ENCODE peak calls at places on chromosomes 2 and 18, in four cellular contexts. One of them, this sample, is unnamed.

GRCh38 chr2:55843096-55843991 is 80.2 kb downstream of the EFEMP1 start:
- DNase-seq in CD8-positive, alpha-beta T cell: no peak
- DNase-seq in mucosa of descending colon: peak; percentile 34
- DNase-seq in GM13977: no peak
- DNase-seq in this sample: peak; percentile 21

GRCh38 chr2:43759195-43759594 is 14.6 kb upstream of the DYNC2LI1 start:
- DNase-seq in GM13977: no peak
- DNase-seq in CD8-positive, alpha-beta T cell: no peak
- DNase-seq in mucosa of descending colon: no peak
- DNase-seq in this sample: no peak

GRCh38 chr2:195337597-195337996 is 319.4 kb upstream of the SLC39A10 start:
- DNase-seq in CD8-positive, alpha-beta T cell: no peak
- DNase-seq in GM13977: no peak
- DNase-seq in mucosa of descending colon: no peak
- DNase-seq in this sample: no peak

GRCh38 chr2:83971547-83971946 is 487.5 kb downstream of the SUCLG1 start:
- DNase-seq in GM13977: no peak
- DNase-seq in mucosa of descending colon: no peak
- DNase-seq in CD8-positive, alpha-beta T cell: no peak
- DNase-seq in this sample: no peak

GRCh38 chr2:2698182-2699116 is 367.4 kb upstream of the MYT1L start:
- DNase-seq in GM13977: no peak
- DNase-seq in mucosa of descending colon: no peak
- DNase-seq in CD8-positive, alpha-beta T cell: no peak
- DNase-seq in this sample: no peak

GRCh38 chr2:10868465-10869314 is 43.0 kb upstream of the KCNF1 start:
- DNase-seq in CD8-positive, alpha-beta T cell: no peak
- DNase-seq in GM13977: no peak
- DNase-seq in mucosa of descending colon: no peak
- DNase-seq in this sample: no peak

GRCh38 chr2:72010647-72011355 is 136.9 kb downstream of the CYP26B1 start:
- DNase-seq in GM13977: no peak
- DNase-seq in CD8-positive, alpha-beta T cell: no peak
- DNase-seq in mucosa of descending colon: no peak
- DNase-seq in this sample: no peak

GRCh38 chr2:118721817-118722551 is 125.5 kb downstream of the EN1 start:
- DNase-seq in mucosa of descending colon: no peak
- DNase-seq in GM13977: no peak
- DNase-seq in CD8-positive, alpha-beta T cell: no peak
- DNase-seq in this sample: no peak

GRCh38 chr2:234865586-234865985 is 86.2 kb upstream of the SH3BP4 start:
- DNase-seq in CD8-positive, alpha-beta T cell: no peak
- DNase-seq in GM13977: no peak
- DNase-seq in mucosa of descending colon: no peak
- DNase-seq in this sample: no peak

GRCh38 chr2:201507725-201508124 is 56.2 kb downstream of the STRADB start:
- DNase-seq in mucosa of descending colon: no peak
- DNase-seq in CD8-positive, alpha-beta T cell: no peak
- DNase-seq in GM13977: no peak
- DNase-seq in this sample: no peak

GRCh38 chr18:10784596-10785202 is 258.9 kb downstream of the NAPG start:
- DNase-seq in CD8-positive, alpha-beta T cell: no peak
- DNase-seq in GM13977: no peak
- DNase-seq in mucosa of descending colon: no peak
- DNase-seq in this sample: no peak

GRCh38 chr2:235444101-235444597 is 49.7 kb upstream of the AGAP1 start:
- DNase-seq in CD8-positive, alpha-beta T cell: no peak
- DNase-seq in mucosa of descending colon: no peak
- DNase-seq in GM13977: no peak
- DNase-seq in this sample: no peak

GRCh38 chr18:36680042-36680441 is 148.8 kb downstream of the TPGS2 start:
- DNase-seq in CD8-positive, alpha-beta T cell: no peak
- DNase-seq in mucosa of descending colon: no peak
- DNase-seq in GM13977: no peak
- DNase-seq in this sample: no peak

GRCh38 chr2:143885461-143885860 is 634.5 kb downstream of the ZEB2 start:
- DNase-seq in mucosa of descending colon: no peak
- DNase-seq in GM13977: no peak
- DNase-seq in CD8-positive, alpha-beta T cell: no peak
- DNase-seq in this sample: no peak

GRCh38 chr2:148615446-148615845 is 29.1 kb upstream of the EPC2 start:
- DNase-seq in mucosa of descending colon: no peak
- DNase-seq in CD8-positive, alpha-beta T cell: no peak
- DNase-seq in GM13977: no peak
- DNase-seq in this sample: no peak

GRCh38 chr2:133109772-133110171 is 439.8 kb upstream of the LYPD1 start:
- DNase-seq in mucosa of descending colon: no peak
- DNase-seq in GM13977: no peak
- DNase-seq in CD8-positive, alpha-beta T cell: no peak
- DNase-seq in this sample: no peak

GRCh38 chr2:204863351-204863750 is 318.1 kb downstream of the PARD3B start:
- DNase-seq in mucosa of descending colon: no peak
- DNase-seq in CD8-positive, alpha-beta T cell: no peak
- DNase-seq in GM13977: no peak
- DNase-seq in this sample: no peak

GRCh38 chr18:13221821-13222220 is 3.3 kb downstream of the LDLRAD4 start:
- DNase-seq in GM13977: no peak
- DNase-seq in mucosa of descending colon: peak; percentile 58
- DNase-seq in CD8-positive, alpha-beta T cell: no peak
- DNase-seq in this sample: no peak

GRCh38 chr2:117942551-117942950 is 71.3 kb downstream of the CCDC93 start:
- DNase-seq in GM13977: no peak
- DNase-seq in mucosa of descending colon: no peak
- DNase-seq in CD8-positive, alpha-beta T cell: no peak
- DNase-seq in this sample: no peak

GRCh38 chr18:67854340-67854739 is 337.8 kb upstream of the DSEL start:
- DNase-seq in mucosa of descending colon: no peak
- DNase-seq in GM13977: no peak
- DNase-seq in CD8-positive, alpha-beta T cell: no peak
- DNase-seq in this sample: no peak

GRCh38 chr2:242088471-242089212 is 219.1 kb downstream of the RTP5 start:
- DNase-seq in CD8-positive, alpha-beta T cell: peak; percentile 92
- DNase-seq in mucosa of descending colon: peak; percentile 97
- DNase-seq in GM13977: peak; percentile 94
- DNase-seq in this sample: peak; percentile 92

GRCh38 chr2:242085941-242086621 is 216.6 kb downstream of the RTP5 start:
- DNase-seq in GM13977: no peak
- DNase-seq in mucosa of descending colon: no peak
- DNase-seq in CD8-positive, alpha-beta T cell: no peak
- DNase-seq in this sample: no peak
- TF ChIP-seq CTCF in GM13977: no peak
- TF ChIP-seq CTCF in mucosa of descending colon: no peak
- TF ChIP-seq CTCF in CD8-positive, alpha-beta T cell: no peak
- TF ChIP-seq CTCF in this sample: no peak

GRCh38 chr2:109046925-109047508 is 58.0 kb upstream of the EDAR start:
- DNase-seq in GM13977: peak; percentile 70
- DNase-seq in CD8-positive, alpha-beta T cell: no peak
- DNase-seq in mucosa of descending colon: no peak
- DNase-seq in this sample: no peak
- TF ChIP-seq CTCF in GM13977: no peak
- TF ChIP-seq CTCF in CD8-positive, alpha-beta T cell: no peak
- TF ChIP-seq CTCF in mucosa of descending colon: no peak
- TF ChIP-seq CTCF in this sample: no peak

DNA sequence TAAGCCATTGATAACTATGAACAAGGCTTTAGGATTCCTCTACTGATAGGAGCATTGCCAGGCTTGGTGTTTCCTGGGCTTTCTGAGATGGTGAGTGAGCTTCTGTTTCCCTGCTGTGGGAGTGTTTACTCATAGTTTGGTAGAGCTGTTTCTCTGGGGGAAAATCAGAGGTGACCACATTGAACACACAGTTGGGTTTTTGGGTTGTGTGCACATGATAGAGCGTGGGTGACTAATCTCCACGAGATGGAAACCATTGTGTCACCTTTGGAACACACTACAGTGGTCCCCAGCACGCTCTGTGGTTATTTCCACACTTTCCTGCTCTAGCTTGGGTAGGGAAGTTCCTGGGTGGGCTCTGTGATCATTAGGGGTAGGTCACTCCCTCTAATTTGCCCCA is 5.4 kb downstream of the IL1R1 start:
- DNase-seq in mucosa of descending colon: no peak
- DNase-seq in GM13977: no peak
- DNase-seq in CD8-positive, alpha-beta T cell: no peak
- DNase-seq in this sample: no peak
- TF ChIP-seq CTCF in mucosa of descending colon: no peak
- TF ChIP-seq CTCF in GM13977: no peak
- TF ChIP-seq CTCF in CD8-positive, alpha-beta T cell: no peak
- TF ChIP-seq CTCF in this sample: no peak

GRCh38 chr2:78262713-78263375 is 740.7 kb upstream of the LRRTM4 start:
- DNase-seq in mucosa of descending colon: no peak
- DNase-seq in GM13977: no peak
- DNase-seq in CD8-positive, alpha-beta T cell: no peak
- DNase-seq in this sample: no peak
- TF ChIP-seq CTCF in mucosa of descending colon: no peak
- TF ChIP-seq CTCF in GM13977: no peak
- TF ChIP-seq CTCF in CD8-positive, alpha-beta T cell: no peak
- TF ChIP-seq CTCF in this sample: no peak